ENCODE peak calls at places on chromosomes 1 and 21, in ten cellular contexts. One of them, this sample, is unnamed.

GRCh38 chr21:42009018-42009830 is 936 bp downstream of the ZBTB21 start:
- DNase-seq in NAMALWA: peak
- DNase-seq in Calu3: peak
- DNase-seq in A172: peak
- DNase-seq in NCI-H2081: peak
- DNase-seq in adrenal gland: peak
- DNase-seq in stimulated activated CD8-positive, alpha-beta memory T cell treated with anti-CD3 and anti-CD28 coated beads, Interleukin-7, amount 100 ng/mL, for 24 hours: no peak
- DNase-seq in activated CD8-positive, alpha-beta memory T cell treated with anti-CD3 and anti-CD28 coated beads for 48 hours: peak
- DNase-seq in H54: no peak
- DNase-seq in left colon: peak
- DNase-seq in this sample: peak

GRCh38 chr1:111605553-111605952 is 14.0 kb upstream of the RAP1A start:
- DNase-seq in NAMALWA: no peak
- DNase-seq in Calu3: no peak
- DNase-seq in A172: peak
- DNase-seq in NCI-H2081: no peak
- DNase-seq in adrenal gland: no peak
- DNase-seq in stimulated activated CD8-positive, alpha-beta memory T cell treated with anti-CD3 and anti-CD28 coated beads, Interleukin-7, amount 100 ng/mL, for 24 hours: no peak
- DNase-seq in activated CD8-positive, alpha-beta memory T cell treated with anti-CD3 and anti-CD28 coated beads for 48 hours: no peak
- DNase-seq in H54: no peak
- DNase-seq in left colon: no peak
- DNase-seq in this sample: peak

GRCh38 chr1:237393632-237394031 is 351.6 kb downstream of the RYR2 start:
- DNase-seq in NAMALWA: no peak
- DNase-seq in Calu3: no peak
- DNase-seq in A172: no peak
- DNase-seq in NCI-H2081: no peak
- DNase-seq in adrenal gland: no peak
- DNase-seq in stimulated activated CD8-positive, alpha-beta memory T cell treated with anti-CD3 and anti-CD28 coated beads, Interleukin-7, amount 100 ng/mL, for 24 hours: no peak
- DNase-seq in activated CD8-positive, alpha-beta memory T cell treated with anti-CD3 and anti-CD28 coated beads for 48 hours: no peak
- DNase-seq in H54: no peak
- DNase-seq in left colon: no peak
- DNase-seq in this sample: no peak

GRCh38 chr1:231460614-231461013 is 38.5 kb upstream of the EGLN1 start:
- DNase-seq in NAMALWA: peak
- DNase-seq in Calu3: no peak
- DNase-seq in A172: peak
- DNase-seq in NCI-H2081: no peak
- DNase-seq in adrenal gland: no peak
- DNase-seq in stimulated activated CD8-positive, alpha-beta memory T cell treated with anti-CD3 and anti-CD28 coated beads, Interleukin-7, amount 100 ng/mL, for 24 hours: no peak
- DNase-seq in activated CD8-positive, alpha-beta memory T cell treated with anti-CD3 and anti-CD28 coated beads for 48 hours: peak
- DNase-seq in H54: no peak
- DNase-seq in left colon: no peak
- DNase-seq in this sample: peak

GRCh38 chr1:33220701-33221384 is 35.4 kb upstream of the ZNF362 start:
- DNase-seq in NAMALWA: no peak
- DNase-seq in Calu3: peak
- DNase-seq in A172: no peak
- DNase-seq in NCI-H2081: no peak
- DNase-seq in adrenal gland: no peak
- DNase-seq in stimulated activated CD8-positive, alpha-beta memory T cell treated with anti-CD3 and anti-CD28 coated beads, Interleukin-7, amount 100 ng/mL, for 24 hours: no peak
- DNase-seq in activated CD8-positive, alpha-beta memory T cell treated with anti-CD3 and anti-CD28 coated beads for 48 hours: no peak
- DNase-seq in H54: no peak
- DNase-seq in left colon: no peak
- DNase-seq in this sample: peak

GRCh38 chr1:3890389-3891328 is 9.4 kb downstream of the C1orf174 start:
- DNase-seq in NAMALWA: no peak
- DNase-seq in Calu3: no peak
- DNase-seq in A172: no peak
- DNase-seq in NCI-H2081: no peak
- DNase-seq in adrenal gland: no peak
- DNase-seq in stimulated activated CD8-positive, alpha-beta memory T cell treated with anti-CD3 and anti-CD28 coated beads, Interleukin-7, amount 100 ng/mL, for 24 hours: no peak
- DNase-seq in activated CD8-positive, alpha-beta memory T cell treated with anti-CD3 and anti-CD28 coated beads for 48 hours: no peak
- DNase-seq in H54: no peak
- DNase-seq in left colon: no peak
- DNase-seq in this sample: no peak

GRCh38 chr1:182367928-182368327 is 23.7 kb downstream of the GLUL start:
- DNase-seq in NAMALWA: no peak
- DNase-seq in Calu3: no peak
- DNase-seq in A172: no peak
- DNase-seq in NCI-H2081: no peak
- DNase-seq in adrenal gland: no peak
- DNase-seq in stimulated activated CD8-positive, alpha-beta memory T cell treated with anti-CD3 and anti-CD28 coated beads, Interleukin-7, amount 100 ng/mL, for 24 hours: no peak
- DNase-seq in activated CD8-positive, alpha-beta memory T cell treated with anti-CD3 and anti-CD28 coated beads for 48 hours: no peak
- DNase-seq in H54: no peak
- DNase-seq in left colon: no peak
- DNase-seq in this sample: no peak

GRCh38 chr1:209391792-209392191 is 191.7 kb upstream of the CAMK1G start:
- DNase-seq in NAMALWA: no peak
- DNase-seq in Calu3: no peak
- DNase-seq in A172: no peak
- DNase-seq in NCI-H2081: no peak
- DNase-seq in adrenal gland: no peak
- DNase-seq in stimulated activated CD8-positive, alpha-beta memory T cell treated with anti-CD3 and anti-CD28 coated beads, Interleukin-7, amount 100 ng/mL, for 24 hours: no peak
- DNase-seq in activated CD8-positive, alpha-beta memory T cell treated with anti-CD3 and anti-CD28 coated beads for 48 hours: no peak
- DNase-seq in H54: no peak
- DNase-seq in left colon: no peak
- DNase-seq in this sample: no peak

GRCh38 chr1:84758968-84759491 is 68.8 kb upstream of the SSX2IP start:
- DNase-seq in NAMALWA: no peak
- DNase-seq in Calu3: no peak
- DNase-seq in A172: peak
- DNase-seq in NCI-H2081: no peak
- DNase-seq in adrenal gland: peak
- DNase-seq in stimulated activated CD8-positive, alpha-beta memory T cell treated with anti-CD3 and anti-CD28 coated beads, Interleukin-7, amount 100 ng/mL, for 24 hours: no peak
- DNase-seq in activated CD8-positive, alpha-beta memory T cell treated with anti-CD3 and anti-CD28 coated beads for 48 hours: no peak
- DNase-seq in H54: no peak
- DNase-seq in left colon: peak
- DNase-seq in this sample: peak

GRCh38 chr1:203592728-203593127 is 33.9 kb upstream of the ATP2B4 start:
- DNase-seq in NAMALWA: no peak
- DNase-seq in Calu3: no peak
- DNase-seq in A172: no peak
- DNase-seq in NCI-H2081: no peak
- DNase-seq in adrenal gland: no peak
- DNase-seq in stimulated activated CD8-positive, alpha-beta memory T cell treated with anti-CD3 and anti-CD28 coated beads, Interleukin-7, amount 100 ng/mL, for 24 hours: no peak
- DNase-seq in activated CD8-positive, alpha-beta memory T cell treated with anti-CD3 and anti-CD28 coated beads for 48 hours: no peak
- DNase-seq in H54: no peak
- DNase-seq in left colon: no peak
- DNase-seq in this sample: no peak

GRCh38 chr1:190717055-190717454 is 239.4 kb upstream of the BRINP3 start:
- DNase-seq in NAMALWA: no peak
- DNase-seq in Calu3: no peak
- DNase-seq in A172: no peak
- DNase-seq in NCI-H2081: no peak
- DNase-seq in adrenal gland: no peak
- DNase-seq in stimulated activated CD8-positive, alpha-beta memory T cell treated with anti-CD3 and anti-CD28 coated beads, Interleukin-7, amount 100 ng/mL, for 24 hours: no peak
- DNase-seq in activated CD8-positive, alpha-beta memory T cell treated with anti-CD3 and anti-CD28 coated beads for 48 hours: no peak
- DNase-seq in H54: no peak
- DNase-seq in left colon: no peak
- DNase-seq in this sample: no peak

GRCh38 chr21:34112316-34113033 is 39.1 kb downstream of the MRPS6 start:
- DNase-seq in NAMALWA: no peak
- DNase-seq in Calu3: no peak
- DNase-seq in A172: no peak
- DNase-seq in NCI-H2081: no peak
- DNase-seq in adrenal gland: no peak
- DNase-seq in stimulated activated CD8-positive, alpha-beta memory T cell treated with anti-CD3 and anti-CD28 coated beads, Interleukin-7, amount 100 ng/mL, for 24 hours: no peak
- DNase-seq in activated CD8-positive, alpha-beta memory T cell treated with anti-CD3 and anti-CD28 coated beads for 48 hours: no peak
- DNase-seq in H54: no peak
- DNase-seq in left colon: no peak
- DNase-seq in this sample: no peak

This sample was measured in Daoy.